ENCODE peak calls at places on chromosomes 3 and 15, in ten cellular contexts. P, A, D, T, M, B, G, H, Q and K are unnamed samples.

GRCh38 chr15:65576669-65577068 is 34.3 kb downstream of the INTS14 start:
- DNase-seq in Q (no peak), M (no peak), B (peak; percentile 19), A (no peak), H (no peak), G (no peak), T (no peak), P (no peak), D (no peak), K (no peak)

GRCh38 chr3:27507515-27508266 is 23.5 kb upstream of the SLC4A7 start:
- DNase-seq in G (no peak), M (no peak), D (no peak), B (peak; percentile 18), A (no peak), P (no peak), Q (peak; percentile 73), H (no peak), T (no peak), K (peak; percentile 29)

GRCh38 chr3:188152660-188153497 is 1.1 kb upstream of the LPP start:
- DNase-seq in T (peak; percentile 64), Q (peak; percentile 87), D (peak; percentile 66), P (no peak), B (peak; percentile 76), M (peak; percentile 64), A (no peak), H (no peak), G (peak; percentile 20), K (peak; percentile 87)

GRCh38 chr3:181687190-181687589 is 24.5 kb upstream of the SOX2 start:
- DNase-seq in P (no peak), A (no peak), D (no peak), H (no peak), M (no peak), Q (no peak), G (no peak), B (no peak), T (no peak), K (no peak)

GRCh38 chr15:76999996-77000395 is 5.1 kb downstream of the PSTPIP1 start:
- DNase-seq in H (no peak), D (no peak), T (no peak), A (no peak), B (no peak), G (peak; percentile 30), Q (no peak), P (no peak), M (no peak), K (no peak)

GRCh38 chr3:28868897-28869296 is 412.0 kb upstream of the RBMS3 start:
- DNase-seq in D (no peak), G (no peak), T (no peak), Q (no peak), B (no peak), H (no peak), P (no peak), A (no peak), M (no peak), K (no peak)

GRCh38 chr15:101033801-101034200 is 114.6 kb downstream of the LRRK1 start:
- DNase-seq in G (no peak), B (no peak), Q (no peak), P (no peak), M (no peak), H (no peak), D (no peak), A (no peak), T (no peak), K (no peak)

GRCh38 chr3:154602241-154602640 is 172.3 kb upstream of the GPR149 start:
- DNase-seq in D (no peak), B (no peak), M (no peak), G (no peak), P (no peak), A (no peak), H (no peak), T (no peak), Q (no peak), K (no peak)

GRCh38 chr3:45765286-45765851 is 31.0 kb downstream of the SLC6A20 start:
- DNase-seq in P (no peak), Q (no peak), M (peak; percentile 34), T (no peak), A (no peak), D (no peak), H (no peak), G (no peak), B (no peak), K (peak; percentile 63)

GRCh38 chr3:197168606-197169005 is 129.8 kb downstream of the DLG1 start:
- DNase-seq in P (no peak), T (no peak), M (no peak), Q (peak; percentile 42), G (no peak), B (peak; percentile 55), D (no peak), A (no peak), H (no peak), K (no peak)

GRCh38 chr3:58874795-58875194 is 175.0 kb downstream of the CFAP20DC start:
- DNase-seq in A (no peak), M (no peak), Q (no peak), T (no peak), D (no peak), H (no peak), G (no peak), P (no peak), B (no peak), K (no peak)

GRCh38 chr3:115494826-115495225 is 128.5 kb upstream of the GAP43 start:
- DNase-seq in Q (no peak), H (no peak), P (no peak), B (no peak), A (no peak), G (no peak), T (no peak), D (no peak), M (no peak), K (no peak)

GRCh38 chr3:129605593-129606521 is 619 bp downstream of the PLXND1 start:
- DNase-seq in A (peak; percentile 29), G (peak; percentile 42), D (peak; percentile 69), B (peak; percentile 60), H (no peak), T (no peak), M (peak; percentile 66), P (peak; percentile 27), Q (peak; percentile 76), K (no peak)

GRCh38 chr3:129014148-129014547 is 13.0 kb downstream of the EFCC1 start:
- DNase-seq in B (no peak), D (no peak), P (no peak), H (no peak), G (no peak), M (no peak), T (no peak), A (no peak), Q (no peak), K (no peak)

GRCh38 chr3:186099178-186099577 is 9.7 kb downstream of the ETV5 start:
- DNase-seq in T (no peak), A (no peak), D (peak; percentile 66), Q (no peak), B (peak; percentile 69), M (no peak), P (no peak), G (no peak), H (no peak), K (no peak)

GRCh38 chr15:70703483-70703882 is 59.9 kb downstream of the UACA start:
- DNase-seq in M (no peak), B (peak; percentile 34), D (no peak), T (no peak), A (no peak), P (no peak), Q (no peak), G (no peak), H (no peak), K (no peak)

GRCh38 chr3:195715583-195716266 is 5.1 kb upstream of the MUC20 start:
- DNase-seq in Q (peak; percentile 59), D (no peak), B (no peak), H (no peak), M (peak; percentile 72), P (no peak), A (no peak), G (peak; percentile 21), T (no peak), K (no peak)

GRCh38 chr3:21621396-21621695 is 129.7 kb downstream of the ZNF385D start:
- DNase-seq in Q (no peak), H (no peak), G (no peak), B (peak; percentile 56), T (no peak), M (no peak), A (no peak), P (no peak), D (no peak), K (no peak)

GRCh38 chr3:111910806-111911205 is 51.7 kb downstream of the PHLDB2 start:
- DNase-seq in T (no peak), D (no peak), P (no peak), A (no peak), M (no peak), B (peak; percentile 92), H (no peak), G (no peak), Q (peak; percentile 63), K (no peak)

GRCh38 chr3:105195260-105195659 is 171.4 kb upstream of the ALCAM start:
- DNase-seq in G (no peak), P (no peak), A (no peak), T (no peak), M (no peak), B (peak; percentile 50), D (no peak), Q (no peak), H (no peak), K (no peak)

GRCh38 chr3:17132286-17133115 is 247.7 kb downstream of the PLCL2 start:
- DNase-seq in H (no peak), B (no peak), G (no peak), M (no peak), T (no peak), A (no peak), D (no peak), P (no peak), Q (peak; percentile 95), K (no peak)

GRCh38 chr3:196914866-196915265 is 27.5 kb downstream of the NCBP2 start:
- DNase-seq in B (no peak), G (no peak), A (no peak), H (no peak), Q (peak; percentile 12), P (no peak), M (no peak), D (no peak), T (no peak), K (no peak)

GRCh38 chr3:172140499-172141391 is 101.4 kb downstream of the FNDC3B start:
- DNase-seq in A (no peak), H (no peak), G (no peak), D (no peak), T (no peak), P (no peak), M (peak; percentile 78), Q (peak; percentile 99), B (peak; percentile 98), K (no peak)

GRCh38 chr15:85785887-85786777 is 8.6 kb downstream of the KLHL25 start:
- DNase-seq in D (peak; percentile 59), G (no peak), Q (no peak), B (peak; percentile 46), A (no peak), P (no peak), H (no peak), T (peak; percentile 52), M (peak; percentile 76), K (no peak)

GRCh38 chr15:70557506-70558258 is 205.7 kb downstream of the UACA start:
- DNase-seq in M (no peak), D (no peak), G (no peak), P (no peak), H (no peak), T (no peak), Q (no peak), A (no peak), B (no peak), K (peak; percentile 41)

GRCh38 chr3:37564518-37564917 is 297.2 kb upstream of the CTDSPL start:
- DNase-seq in P (no peak), H (no peak), A (no peak), D (no peak), M (no peak), T (no peak), B (no peak), G (no peak), Q (no peak), K (no peak)

GRCh38 chr3:55167586-55168317 is 239.9 kb upstream of the LRTM1 start:
- DNase-seq in P (no peak), T (no peak), H (no peak), M (no peak), B (no peak), G (no peak), D (no peak), Q (peak; percentile 76), A (no peak), K (no peak)

GRCh38 chr15:82051664-82052063 is 5.8 kb upstream of the MEX3B start:
- DNase-seq in H (no peak), M (no peak), B (peak; percentile 90), G (no peak), P (no peak), A (no peak), Q (no peak), T (no peak), D (peak; percentile 48), K (no peak)